ENCODE peak calls at places on chromosome 10, in nine cellular contexts. B is IMR-90; R is stimulated activated CD4-positive, alpha-beta T cell treated with anti-CD3 and anti-CD28 coated beads, Interleukin-2, amount 100 ng/mL, for 24 hours; A is NCI-H1105 treated with DMSO at 0.1 percent for 48 hours; H is Peyer's patch; I is activated naive CD8-positive, alpha-beta T cell treated with anti-CD3 and anti-CD28 coated beads for 36 hours; W is WTC11; T is lower leg skin; E is GM06990. O is an unnamed sample.

GRCh38 chr10:99370993-99371392 is 41.8 kb downstream of the CNNM1 start:
- DNase-seq in R (no peak), A (peak), I (peak), H (no peak), B (peak), T (no peak), E (no peak), W (no peak), O (no peak)

GRCh38 chr10:124221356-124222297 is 128.2 kb upstream of the CHST15 start:
- DNase-seq in A (no peak), R (no peak), B (no peak), H (peak), I (no peak), T (no peak), W (no peak), E (peak), O (peak)

GRCh38 chr10:63491558-63492316 is 26.0 kb upstream of the JMJD1C start:
- DNase-seq in B (peak), H (no peak), R (no peak), W (no peak), A (no peak), T (peak), I (no peak), E (no peak), O (no peak)

GRCh38 chr10:79286318-79286951 is 60.8 kb upstream of the PPIF start:
- DNase-seq in B (peak), I (peak), H (peak), E (peak), A (no peak), T (peak), W (no peak), R (peak), O (no peak)

GRCh38 chr10:123582084-123582989 is 83.8 kb upstream of the GPR26 start:
- DNase-seq in W (peak), R (peak), B (peak), E (peak), T (peak), A (peak), H (peak), I (peak), O (peak)

GRCh38 chr10:34078798-34079470 is 736.2 kb downstream of the PARD3 start:
- DNase-seq in E (no peak), W (no peak), H (no peak), T (no peak), A (no peak), R (no peak), I (no peak), B (no peak), O (no peak)

GRCh38 chr10:110850990-110851389 is 20.7 kb upstream of the PDCD4 start:
- DNase-seq in W (no peak), E (no peak), R (no peak), B (no peak), H (peak), T (no peak), A (no peak), I (no peak), O (peak)

GRCh38 chr10:77823811-77824542 is 102.6 kb downstream of the DLG5 start:
- DNase-seq in I (no peak), B (no peak), H (no peak), A (no peak), R (no peak), T (no peak), W (no peak), E (no peak), O (no peak)

GRCh38 chr10:71600856-71601255 is 118.7 kb downstream of the C10orf105 start:
- DNase-seq in H (no peak), W (no peak), B (peak), E (no peak), I (peak), A (no peak), R (no peak), T (peak), O (no peak)

GRCh38 chr10:84632866-84633265 is 304.5 kb downstream of the CCSER2 start:
- DNase-seq in B (no peak), T (no peak), E (no peak), H (no peak), A (no peak), I (no peak), R (no peak), W (no peak), O (peak)

GRCh38 chr10:6114299-6114698 is 25.5 kb downstream of the RBM17 start:
- DNase-seq in E (no peak), A (no peak), R (no peak), T (no peak), H (no peak), B (peak), W (no peak), I (no peak), O (no peak)

GRCh38 chr10:28391283-28391682 is 88.4 kb upstream of the MPP7 start:
- DNase-seq in W (no peak), I (no peak), A (no peak), B (no peak), R (no peak), H (no peak), E (no peak), T (no peak), O (no peak)

GRCh38 chr10:77413231-77413630 is 224.4 kb downstream of the KCNMA1 start:
- DNase-seq in B (no peak), H (no peak), T (no peak), R (no peak), A (no peak), I (no peak), E (no peak), W (no peak), O (no peak)

GRCh38 chr10:131198401-131198800 is 113.1 kb downstream of the TCERG1L start:
- DNase-seq in I (no peak), E (no peak), R (no peak), B (no peak), A (no peak), W (no peak), T (no peak), H (peak), O (peak)

GRCh38 chr10:58453098-58453497 is 59.6 kb upstream of the BICC1 start:
- DNase-seq in I (no peak), W (no peak), R (no peak), H (no peak), B (no peak), T (no peak), E (no peak), A (no peak), O (no peak)

GRCh38 chr10:80520661-80521488 is 16.8 kb upstream of the SH2D4B start:
- DNase-seq in A (no peak), I (no peak), B (no peak), E (no peak), H (no peak), W (no peak), R (no peak), T (no peak), O (no peak)

GRCh38 chr10:28839600-28840007 is 162.3 kb downstream of the BAMBI start:
- DNase-seq in T (no peak), B (peak), A (peak), I (no peak), R (no peak), H (no peak), W (no peak), E (no peak), O (peak)

GRCh38 chr10:51524041-51524440 is 175.4 kb downstream of the CSTF2T start:
- DNase-seq in T (no peak), R (no peak), H (no peak), W (no peak), B (peak), E (no peak), I (no peak), A (no peak), O (no peak)

GRCh38 chr10:70680899-70681730 is 8.8 kb downstream of the ADAMTS14 start:
- DNase-seq in A (no peak), H (no peak), T (no peak), W (no peak), E (no peak), B (no peak), I (no peak), R (no peak), O (no peak)

GRCh38 chr10:60777696-60778213 is 523 bp upstream of the CDK1 start:
- DNase-seq in T (no peak), W (no peak), E (no peak), H (no peak), B (no peak), I (no peak), A (no peak), R (no peak), O (no peak)

GRCh38 chr10:93357680-93358079 is 124.5 kb downstream of the MYOF start:
- DNase-seq in I (peak), R (no peak), T (no peak), A (peak), H (no peak), W (peak), B (peak), E (no peak), O (peak)

GRCh38 chr10:132783865-132784581 is 1.9 kb downstream of the NKX6-2 start:
- DNase-seq in W (peak), R (no peak), E (no peak), B (no peak), T (no peak), H (no peak), I (no peak), A (no peak), O (peak)

GRCh38 chr10:71978476-71978875 is 14.3 kb downstream of the CHST3 start:
- DNase-seq in A (no peak), I (no peak), W (peak), T (no peak), H (no peak), E (no peak), B (no peak), R (no peak), O (peak)

GRCh38 chr10:107103174-107104025 is 61.1 kb downstream of the SORCS1 start:
- DNase-seq in E (no peak), R (no peak), W (no peak), A (no peak), I (no peak), B (no peak), H (no peak), T (no peak), O (no peak)

GRCh38 chr10:31296754-31297153 is 22.3 kb upstream of the ZEB1 start:
- DNase-seq in R (no peak), B (peak), W (no peak), T (no peak), A (no peak), E (no peak), I (no peak), H (no peak), O (no peak)

GRCh38 chr10:59176241-59177030 is at the start of gene PHYHIPL:
- DNase-seq in H (peak), E (peak), I (no peak), T (no peak), W (peak), R (no peak), A (peak), B (no peak), O (peak)

GRCh38 chr10:28685717-28686116 is 8.4 kb downstream of the BAMBI start:
- DNase-seq in T (no peak), H (no peak), W (no peak), I (no peak), R (no peak), A (no peak), E (no peak), B (no peak), O (no peak)

GRCh38 chr10:116271593-116272496 is 1.2 kb downstream of the GFRA1 start:
- DNase-seq in T (no peak), A (no peak), H (no peak), E (no peak), W (peak), R (no peak), I (no peak), B (peak), O (peak)

GRCh38 chr10:31520982-31521381 is 202.0 kb downstream of the ZEB1 start:
- DNase-seq in E (no peak), B (no peak), W (no peak), H (no peak), R (no peak), A (no peak), I (no peak), T (no peak), O (no peak)

GRCh38 chr10:14564268-14564744 is 210.4 kb downstream of the FAM107B start:
- DNase-seq in B (no peak), R (no peak), T (no peak), E (no peak), A (no peak), H (peak), I (no peak), W (no peak), O (no peak)

GRCh38 chr10:132678436-132679216 is 107.3 kb downstream of the NKX6-2 start:
- DNase-seq in E (no peak), W (peak), H (peak), B (no peak), I (no peak), A (no peak), T (no peak), R (no peak), O (peak)

GRCh38 chr10:114374141-114374791 is 30.0 kb downstream of the AFAP1L2 start:
- DNase-seq in H (peak), T (no peak), R (no peak), B (peak), E (no peak), W (no peak), A (no peak), I (no peak), O (no peak)

GRCh38 chr10:6363516-6363915 is 160.8 kb downstream of the PFKFB3 start:
- DNase-seq in E (no peak), I (no peak), R (no peak), H (no peak), W (no peak), B (no peak), A (no peak), T (no peak), O (no peak)

GRCh38 chr10:92575961-92576360 is 2.1 kb upstream of the IDE start:
- DNase-seq in R (no peak), B (peak), A (no peak), I (no peak), W (no peak), E (no peak), T (no peak), H (no peak), O (no peak)

GRCh38 chr10:62655337-62655994 is 149.1 kb upstream of the ADO start:
- DNase-seq in W (no peak), A (no peak), R (no peak), T (no peak), E (peak), H (no peak), I (no peak), B (no peak), O (no peak)

GRCh38 chr10:99966306-99966705 is 43.4 kb downstream of the DNMBP start:
- DNase-seq in I (no peak), H (no peak), E (no peak), T (no peak), B (peak), A (no peak), R (no peak), W (no peak), O (no peak)

GRCh38 chr10:133060466-133060865 is 27.3 kb upstream of the ADGRA1 start:
- DNase-seq in B (no peak), I (no peak), W (no peak), H (no peak), T (no peak), R (no peak), A (no peak), E (no peak), O (no peak)